ENCODE peak calls at places on chromosomes 13 and 19, in eight cellular contexts. S is endothelial cell, M is HFFc6, Q is body of pancreas, K is B cell, Z is cardiac muscle cell, H is GM13977, U is cardiac fibroblast. F is an unnamed sample.

GRCh38 chr19:1680976-1681375 is 28.6 kb upstream of the TCF3 start:
- DNase-seq in K (no peak), H (no peak), U (no peak), Z (no peak), S (no peak), Q (no peak), M (no peak), F (no peak)

GRCh38 chr13:46124967-46125933 is 20.4 kb upstream of the CPB2 start:
- DNase-seq in Q (no peak), U (peak; percentile 5), K (no peak), H (no peak), M (no peak), Z (no peak), S (no peak), F (no peak)

GRCh38 chr13:90839061-90839460 is 508.4 kb upstream of the MIR17HG start:
- DNase-seq in S (no peak), Q (no peak), K (no peak), H (no peak), M (no peak), U (no peak), Z (no peak), F (no peak)

GRCh38 chr13:29849071-29849541 is 1.3 kb downstream of the UBL3 start:
- DNase-seq in Z (peak; percentile 35), K (peak; percentile 44), H (peak; percentile 28), M (no peak), S (peak; percentile 7), Q (no peak), U (peak; percentile 22), F (peak; percentile 51)

GRCh38 chr13:113783482-113783881 is 24.5 kb downstream of the TMEM255B start:
- DNase-seq in Z (no peak), H (no peak), U (no peak), Q (no peak), S (no peak), M (no peak), K (no peak), F (no peak)

GRCh38 chr13:100349594-100349993 is 239.0 kb downstream of the GGACT start:
- DNase-seq in U (no peak), S (no peak), K (no peak), M (no peak), H (no peak), Q (no peak), Z (no peak), F (no peak)

GRCh38 chr13:94712812-94713555 is 639 bp upstream of the SOX21 start:
- DNase-seq in H (peak; percentile 56), Q (no peak), Z (peak; percentile 72), U (peak; percentile 74), M (no peak), K (peak; percentile 47), S (peak; percentile 64), F (no peak)

GRCh38 chr13:33251131-33251629 is 34.4 kb downstream of the STARD13 start:
- DNase-seq in K (no peak), M (peak; percentile 92), H (peak; percentile 47), U (peak; percentile 85), S (no peak), Z (no peak), Q (no peak), F (peak; percentile 3)

GRCh38 chr13:71524245-71525002 is 342.6 kb downstream of the DACH1 start:
- DNase-seq in U (peak; percentile 4), S (no peak), H (no peak), M (no peak), Q (no peak), Z (no peak), K (no peak), F (no peak)

GRCh38 chr19:1069009-1069779 is 2.2 kb downstream of the ARHGAP45 start:
- DNase-seq in M (no peak), Q (no peak), S (no peak), H (peak; percentile 61), U (no peak), Z (no peak), K (peak; percentile 83), F (peak; percentile 77)

GRCh38 chr13:100443998-100444328 is 144.6 kb downstream of the GGACT start:
- DNase-seq in K (no peak), Q (no peak), U (no peak), S (no peak), M (peak; percentile 19), H (no peak), Z (no peak), F (no peak)

GRCh38 chr13:79384022-79384610 is 21.9 kb downstream of the RBM26 start:
- DNase-seq in H (no peak), S (no peak), Q (no peak), Z (no peak), K (no peak), U (no peak), M (no peak), F (no peak)

GRCh38 chr13:21061077-21061945 is at the start of gene LATS2:
- DNase-seq in Z (peak; percentile 98), Q (peak; percentile 95), K (peak; percentile 87), U (peak; percentile 98), S (peak; percentile 97), H (peak; percentile 94), M (peak; percentile 92), F (peak; percentile 71)

GRCh38 chr13:51814825-51815650 is 11.1 kb upstream of the DHRS12 start:
- DNase-seq in Z (peak; percentile 72), H (peak; percentile 76), M (peak; percentile 35), K (peak; percentile 73), S (peak; percentile 73), U (peak; percentile 73), Q (peak; percentile 76), F (peak; percentile 87)

GRCh38 chr13:108083056-108083455 is 132.3 kb downstream of the LIG4 start:
- DNase-seq in Z (no peak), U (no peak), S (no peak), H (no peak), M (no peak), Q (no peak), K (no peak), F (no peak)

GRCh38 chr13:29454931-29455481 is 140.5 kb downstream of the SLC7A1 start:
- DNase-seq in U (peak; percentile 14), Z (no peak), M (peak; percentile 2), K (no peak), H (peak; percentile 47), Q (no peak), S (no peak), F (peak; percentile 14)

GRCh38 chr13:20945952-20946383 is 43.4 kb upstream of the XPO4 start:
- DNase-seq in H (no peak), K (no peak), Q (no peak), Z (peak; percentile 39), U (peak; percentile 18), M (no peak), S (peak; percentile 29), F (peak; percentile 12)

GRCh38 chr13:61246351-61246750 is 169.3 kb downstream of the PCDH20 start:
- DNase-seq in Z (no peak), Q (no peak), U (no peak), K (no peak), H (no peak), S (no peak), M (no peak), F (no peak)

GRCh38 chr19:5141278-5141925 is 172.5 kb downstream of the KDM4B start:
- DNase-seq in K (no peak), S (no peak), H (no peak), M (no peak), Z (no peak), U (peak; percentile 30), Q (peak; percentile 85), F (peak; percentile 39)
- TF ChIP-seq CTCF in K (no peak), S (no peak), H (no peak), M (no peak), Z (no peak), U (no peak), Q (no peak), F (no peak)

GRCh38 chr13:103898481-103898880 is 832.3 kb upstream of the SLC10A2 start:
- DNase-seq in Q (no peak), H (no peak), M (no peak), Z (no peak), U (no peak), S (no peak), K (no peak), F (no peak)
- TF ChIP-seq CTCF in Q (no peak), H (no peak), M (no peak), Z (no peak), U (no peak), S (no peak), K (no peak), F (no peak)

GRCh38 chr19:13087295-13087694 is 15.4 kb downstream of the LYL1 start:
- DNase-seq in K (no peak), Z (no peak), Q (no peak), U (no peak), H (no peak), M (no peak), S (no peak), F (no peak)

GRCh38 chr19:13089857-13090507 is 12.7 kb downstream of the LYL1 start:
- DNase-seq in U (no peak), M (no peak), H (no peak), S (no peak), Q (no peak), Z (no peak), K (no peak), F (no peak)

GRCh38 chr19:13087795-13088537 is 14.7 kb downstream of the LYL1 start:
- DNase-seq in M (no peak), H (no peak), Z (no peak), K (no peak), U (no peak), Q (no peak), S (no peak), F (no peak)

GRCh38 chr19:13090511-13091231 is 12.0 kb downstream of the LYL1 start:
- DNase-seq in Z (no peak), U (no peak), H (no peak), Q (no peak), M (no peak), K (no peak), S (no peak), F (no peak)

DNA sequence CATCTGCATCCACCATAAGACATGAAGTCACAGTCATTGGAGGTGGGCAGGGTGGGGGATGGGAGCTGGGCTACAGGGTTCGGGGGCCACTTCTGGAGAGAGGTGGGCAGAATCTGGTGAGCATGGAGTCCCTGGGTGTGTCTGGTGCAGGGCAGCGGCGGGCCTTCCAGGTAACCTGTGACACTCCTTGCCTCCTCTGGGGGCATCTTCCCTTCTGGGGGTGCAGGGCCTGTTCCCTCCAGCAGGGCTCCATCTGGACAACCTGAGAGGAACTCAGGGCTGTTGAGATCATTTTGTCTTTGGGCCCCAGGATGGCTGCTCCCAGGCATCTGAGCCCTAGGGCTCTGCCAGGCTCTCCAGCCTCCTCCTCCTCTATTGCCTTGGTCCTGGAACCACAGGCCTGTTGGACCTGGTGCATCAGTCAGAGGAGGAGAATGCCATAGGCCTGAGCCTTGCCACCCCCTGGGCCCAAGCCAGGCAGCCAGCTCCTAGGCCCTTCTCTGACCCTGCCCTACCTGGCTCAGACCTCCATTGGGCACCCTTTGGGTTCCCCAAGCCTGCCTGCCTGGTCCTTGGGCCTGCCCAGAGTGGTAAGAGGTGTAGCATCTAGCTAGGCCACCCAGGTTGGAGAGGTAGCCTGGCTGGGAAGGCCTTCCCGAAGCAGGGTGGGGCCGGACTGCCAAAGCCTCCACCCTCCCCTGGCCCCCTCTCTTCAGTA is 13.4 kb downstream of the LYL1 start:
- DNase-seq in Q (no peak), U (no peak), S (no peak), M (no peak), Z (no peak), K (peak; percentile 77), H (peak; percentile 62), F (peak; percentile 51)
- TF ChIP-seq CTCF in Q (no peak), U (peak; percentile 43), S (peak; percentile 43), M (peak; percentile 70), Z (peak; percentile 20), K (peak; percentile 56), H (peak; percentile 16), F (peak; percentile 56)

GRCh38 chr19:9848060-9848459 is 12.9 kb downstream of the PIN1 start:
- DNase-seq in H (peak; percentile 50), K (no peak), M (no peak), Z (peak; percentile 35), U (no peak), Q (no peak), S (peak; percentile 52), F (peak; percentile 57)
- TF ChIP-seq CTCF in H (peak; percentile 57), K (no peak), M (peak; percentile 71), Z (peak; percentile 40), U (peak; percentile 42), Q (no peak), S (peak; percentile 60), F (peak; percentile 42)

GRCh38 chr13:82719987-82720386 is 1162.3 kb downstream of the SLITRK1 start:
- DNase-seq in Q (no peak), S (no peak), K (no peak), M (no peak), Z (no peak), U (no peak), H (no peak), F (no peak)
- TF ChIP-seq CTCF in Q (no peak), S (no peak), K (no peak), M (no peak), Z (no peak), U (no peak), H (no peak), F (no peak)